ENCODE peak calls at places on chromosome 2, in nine cellular contexts. K, Z, J, I, O, B, L, D and Y are unnamed samples.

GRCh38 chr2:37291680-37292079 is 33.0 kb downstream of the PRKD3 start:
- DNase-seq in O (no peak), K (no peak), J (no peak), B (no peak), L (no peak), I (no peak), Z (no peak), D (no peak), Y (no peak)

GRCh38 chr2:112312821-112313220 is 37.4 kb downstream of the ZC3H6 start:
- DNase-seq in B (no peak), D (no peak), O (no peak), K (no peak), J (no peak), L (no peak), I (no peak), Z (no peak), Y (no peak)

GRCh38 chr2:202965810-202966454 is 48.7 kb upstream of the NBEAL1 start:
- DNase-seq in K (no peak), O (peak), J (peak), I (peak), L (peak), Z (no peak), D (no peak), B (no peak), Y (no peak)

GRCh38 chr2:70089946-70090523 is 2.8 kb downstream of the PCBP1 start:
- DNase-seq in L (no peak), O (no peak), D (no peak), Z (no peak), I (peak), B (no peak), J (no peak), K (no peak), Y (no peak)

GRCh38 chr2:16278421-16279200 is 338.3 kb downstream of the MYCN start:
- DNase-seq in B (no peak), L (no peak), Z (no peak), D (no peak), O (no peak), K (no peak), J (no peak), I (no peak), Y (no peak)

GRCh38 chr2:231463698-231464575 is at the start of gene NCL:
- DNase-seq in B (peak), Z (peak), K (peak), J (peak), D (peak), L (peak), O (peak), I (peak), Y (peak)

GRCh38 chr2:156110890-156111289 is 221.6 kb downstream of the NR4A2 start:
- DNase-seq in Z (no peak), B (peak), K (peak), J (no peak), I (peak), D (peak), O (peak), L (no peak), Y (no peak)

GRCh38 chr2:95390881-95391321 is 11.6 kb upstream of the FAHD2A start:
- DNase-seq in O (no peak), I (no peak), B (no peak), Z (peak), J (no peak), K (no peak), D (no peak), L (no peak), Y (peak)

GRCh38 chr2:136297974-136298373 is 180.0 kb upstream of the CXCR4 start:
- DNase-seq in O (no peak), J (no peak), L (no peak), K (no peak), Z (no peak), D (no peak), I (no peak), B (no peak), Y (no peak)

GRCh38 chr2:58533376-58533775 is 292.3 kb upstream of the FANCL start:
- DNase-seq in K (no peak), D (no peak), L (no peak), J (no peak), I (no peak), Z (no peak), B (no peak), O (no peak), Y (no peak)

GRCh38 chr2:111617804-111618576 is 266.0 kb downstream of the ANAPC1 start:
- DNase-seq in L (no peak), I (peak), K (no peak), Z (no peak), B (no peak), O (peak), D (no peak), J (no peak), Y (no peak)

GRCh38 chr2:203412555-203413331 is 84.5 kb downstream of the ABI2 start:
- DNase-seq in D (no peak), Z (no peak), J (no peak), I (no peak), O (no peak), K (no peak), L (no peak), B (no peak), Y (no peak)

GRCh38 chr2:71700041-71700879 is 246.9 kb downstream of the DYSF start:
- DNase-seq in B (no peak), I (no peak), O (no peak), J (no peak), K (no peak), L (no peak), Z (peak), D (no peak), Y (peak)

GRCh38 chr2:71702071-71702970 is 249.0 kb downstream of the DYSF start:
- DNase-seq in K (no peak), B (no peak), O (no peak), Z (peak), L (no peak), J (no peak), I (no peak), D (no peak), Y (peak)

GRCh38 chr2:71699428-71699827 is 246.1 kb downstream of the DYSF start:
- DNase-seq in L (no peak), Z (peak), D (no peak), I (no peak), B (no peak), K (no peak), O (no peak), J (no peak), Y (no peak)

GRCh38 chr2:71702971-71703898 is 249.9 kb downstream of the DYSF start:
- DNase-seq in J (no peak), L (no peak), D (no peak), O (no peak), K (no peak), B (no peak), I (no peak), Z (peak), Y (no peak)

GRCh38 chr2:71700880-71701397 is 247.6 kb downstream of the DYSF start:
- DNase-seq in O (no peak), Z (peak), J (no peak), I (no peak), L (no peak), K (peak), D (no peak), B (no peak), Y (peak)
- TF ChIP-seq POLR2AphosphoS5 in O (no peak), Z (no peak), J (no peak), I (no peak), L (no peak), K (no peak), D (no peak), B (no peak), Y (peak)

GRCh38 chr2:200814917-200815316 is 3.2 kb downstream of the BZW1 start:
- DNase-seq in O (no peak), B (no peak), D (no peak), L (no peak), K (no peak), Z (no peak), I (no peak), J (no peak), Y (no peak)

DNA sequence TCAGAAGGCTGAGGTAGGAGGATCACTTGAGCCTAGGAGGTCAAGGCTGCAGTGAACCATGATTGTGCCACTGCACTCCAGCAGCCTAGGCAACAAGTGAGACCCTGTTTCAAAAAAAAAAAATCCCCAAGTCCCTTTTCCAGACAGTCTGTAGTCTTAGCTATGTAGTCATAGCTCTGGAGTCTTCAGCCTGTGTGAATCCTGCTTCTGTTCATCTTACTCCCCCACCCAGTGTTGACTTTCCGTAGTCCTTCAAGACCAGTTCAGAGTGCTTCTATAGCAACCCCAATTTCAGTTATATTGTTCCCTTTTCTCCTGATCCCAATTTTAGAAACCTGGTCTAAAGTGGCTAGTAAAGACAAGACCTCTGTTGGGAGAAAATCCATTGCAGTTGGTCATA is 8.9 kb downstream of the BZW1 start:
- DNase-seq in L (no peak), K (no peak), I (no peak), J (no peak), O (no peak), Z (no peak), B (no peak), D (no peak), Y (no peak)
- TF ChIP-seq POLR2AphosphoS5 in L (peak), K (no peak), I (no peak), J (no peak), O (no peak), Z (no peak), B (no peak), D (no peak), Y (no peak)

GRCh38 chr2:46317092-46317486 is 19.9 kb downstream of the EPAS1 start:
- DNase-seq in L (no peak), K (no peak), I (no peak), O (no peak), B (no peak), D (no peak), Z (no peak), J (no peak), Y (no peak)

GRCh38 chr2:46313063-46313462 is 15.9 kb downstream of the EPAS1 start:
- DNase-seq in D (no peak), J (no peak), K (no peak), B (no peak), Z (no peak), L (no peak), I (no peak), O (no peak), Y (no peak)

GRCh38 chr2:46318579-46319460 is 21.6 kb downstream of the EPAS1 start:
- DNase-seq in B (no peak), J (no peak), O (no peak), L (no peak), Z (no peak), I (no peak), D (no peak), K (no peak), Y (no peak)

GRCh38 chr2:46314065-46314835 is 17.0 kb downstream of the EPAS1 start:
- DNase-seq in D (no peak), B (no peak), J (no peak), K (no peak), I (no peak), L (no peak), O (no peak), Z (no peak), Y (no peak)

GRCh38 chr2:46315103-46315890 is 18.1 kb downstream of the EPAS1 start:
- DNase-seq in Z (peak), L (no peak), J (peak), O (peak), I (no peak), B (peak), D (peak), K (peak), Y (peak)
- TF ChIP-seq POLR2AphosphoS5 in Z (peak), L (no peak), J (no peak), O (peak), I (no peak), B (peak), D (peak), K (peak), Y (peak)

DNA sequence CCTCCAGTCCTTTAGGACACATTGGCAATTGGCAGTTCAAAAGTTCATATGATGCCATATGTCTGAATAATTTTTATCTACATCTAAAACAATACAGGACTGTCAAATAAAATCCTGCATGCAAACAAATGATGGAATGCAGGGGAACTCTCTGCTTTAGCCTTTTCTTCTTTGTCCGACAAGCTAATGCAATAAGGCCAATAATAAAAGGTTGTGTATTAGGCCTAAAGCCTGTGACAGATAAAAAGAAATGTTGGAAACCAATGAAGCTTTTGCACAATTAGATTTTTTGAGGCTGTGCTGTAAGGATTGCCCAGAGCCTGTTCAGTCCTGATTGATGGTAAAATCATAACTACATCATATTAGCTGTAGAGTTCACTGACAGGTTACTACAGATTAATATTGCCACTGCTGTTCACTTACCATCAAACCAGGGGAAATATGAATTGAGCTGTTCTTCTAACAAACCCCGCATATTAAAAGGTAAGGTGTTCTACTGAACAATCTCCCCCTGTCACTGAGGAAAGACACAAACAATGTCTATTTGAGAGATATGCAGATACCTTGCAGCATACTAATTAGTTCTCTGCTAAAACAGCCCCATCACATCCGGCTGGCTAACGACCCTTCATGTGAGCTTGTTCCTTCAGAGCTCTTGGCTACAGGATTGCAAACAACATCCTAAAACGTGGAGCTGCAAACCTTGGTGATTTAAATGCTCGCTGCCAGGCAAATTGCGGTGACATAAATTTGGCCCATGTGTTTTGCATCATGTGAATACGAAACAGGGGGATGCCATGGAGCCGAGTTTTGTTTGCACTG is 305.4 kb downstream of the MTX2 start:
- DNase-seq in Z (no peak), B (no peak), D (peak), K (no peak), I (no peak), L (no peak), J (no peak), O (no peak), Y (no peak)
- TF ChIP-seq POLR2AphosphoS5 in Z (no peak), B (no peak), D (peak), K (no peak), I (no peak), L (no peak), J (no peak), O (no peak), Y (no peak)

DNA sequence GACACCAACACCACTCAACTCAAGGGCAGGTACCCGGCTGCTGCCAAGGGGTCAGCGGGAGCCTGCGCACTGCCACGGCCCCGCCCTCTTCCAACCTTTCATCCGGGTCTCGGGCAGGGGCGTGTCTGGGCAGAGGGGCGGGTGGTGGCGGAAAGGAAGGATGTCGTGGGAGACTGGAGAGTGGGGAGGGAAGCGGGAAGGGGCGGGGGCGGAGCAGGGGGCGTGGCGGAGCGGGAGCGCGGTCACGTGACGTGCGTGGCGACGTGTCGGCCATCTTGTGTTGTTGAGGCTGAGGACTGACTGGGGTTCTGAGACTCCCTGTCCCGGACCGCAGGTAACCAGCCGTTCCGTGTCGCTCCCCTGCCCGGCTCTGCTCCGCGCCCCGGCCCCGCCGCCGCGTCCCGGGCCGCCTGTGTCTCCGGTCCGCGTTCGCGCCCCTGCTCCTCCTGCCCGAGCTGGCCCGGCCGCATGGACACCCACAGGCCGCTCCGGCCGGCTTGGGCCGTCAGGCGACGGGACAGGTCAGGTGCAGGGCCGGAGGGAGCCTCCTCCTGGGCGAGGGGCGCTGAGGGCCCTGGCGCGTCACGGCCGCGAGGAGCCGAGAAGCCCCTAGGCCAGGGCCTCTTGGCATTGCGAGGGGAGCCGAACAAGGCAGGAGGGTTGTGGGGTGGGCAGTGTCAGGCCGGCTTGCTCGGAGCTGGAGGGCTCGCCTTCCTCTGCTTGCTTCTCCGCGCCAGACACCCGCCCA is at the start of gene GIGYF2:
- DNase-seq in J (peak), D (peak), Z (peak), K (peak), I (peak), O (peak), L (peak), B (peak), Y (peak)
- TF ChIP-seq POLR2AphosphoS5 in J (peak), D (peak), Z (peak), K (peak), I (peak), O (peak), L (peak), B (peak), Y (peak)

DNA sequence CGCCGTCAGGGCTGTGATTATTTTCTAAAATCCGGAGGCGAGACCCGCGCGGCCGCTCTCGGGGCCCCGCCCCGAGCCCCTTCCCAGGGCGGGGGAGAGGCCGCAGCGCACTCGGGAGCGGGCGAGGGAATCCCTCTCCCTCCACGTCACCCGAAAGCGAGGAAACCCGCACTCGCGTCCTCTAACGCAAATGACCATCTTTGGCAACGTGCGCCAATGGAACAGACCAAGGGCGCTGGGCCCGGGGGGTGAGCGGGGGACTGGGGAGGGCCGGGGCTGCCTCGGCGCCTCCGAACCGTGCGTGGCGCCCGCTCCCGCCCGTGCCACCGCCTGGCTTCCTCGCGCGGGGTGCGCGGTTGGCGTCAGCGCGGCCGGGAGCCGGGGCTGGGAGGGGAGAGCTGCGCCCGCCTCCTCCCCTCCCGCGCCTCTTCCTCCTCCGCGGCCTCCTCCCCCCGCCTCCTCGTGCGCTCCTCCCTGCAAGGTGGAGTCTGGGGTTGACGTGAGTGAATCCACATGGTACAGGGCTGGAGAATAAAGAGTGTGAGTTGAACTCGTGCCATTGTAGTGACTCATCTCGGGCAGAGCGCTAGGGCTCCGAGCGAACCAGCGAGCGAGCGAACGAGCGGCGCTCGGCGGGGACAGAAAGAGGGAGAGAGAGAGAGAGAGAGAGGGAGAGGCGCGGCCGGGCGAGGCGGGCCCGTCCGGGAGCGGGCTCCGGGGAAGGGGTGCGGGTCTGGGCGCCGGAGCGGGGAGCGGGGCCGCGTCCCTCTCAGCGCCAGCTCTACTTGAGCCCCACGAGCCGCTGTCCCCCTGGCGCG is at the start of gene FOSL2:
- DNase-seq in Z (peak), J (peak), I (peak), L (peak), B (peak), K (peak), D (peak), O (peak), Y (peak)
- TF ChIP-seq POLR2AphosphoS5 in Z (peak), J (peak), I (peak), L (peak), B (peak), K (peak), D (peak), O (peak), Y (peak)

DNA sequence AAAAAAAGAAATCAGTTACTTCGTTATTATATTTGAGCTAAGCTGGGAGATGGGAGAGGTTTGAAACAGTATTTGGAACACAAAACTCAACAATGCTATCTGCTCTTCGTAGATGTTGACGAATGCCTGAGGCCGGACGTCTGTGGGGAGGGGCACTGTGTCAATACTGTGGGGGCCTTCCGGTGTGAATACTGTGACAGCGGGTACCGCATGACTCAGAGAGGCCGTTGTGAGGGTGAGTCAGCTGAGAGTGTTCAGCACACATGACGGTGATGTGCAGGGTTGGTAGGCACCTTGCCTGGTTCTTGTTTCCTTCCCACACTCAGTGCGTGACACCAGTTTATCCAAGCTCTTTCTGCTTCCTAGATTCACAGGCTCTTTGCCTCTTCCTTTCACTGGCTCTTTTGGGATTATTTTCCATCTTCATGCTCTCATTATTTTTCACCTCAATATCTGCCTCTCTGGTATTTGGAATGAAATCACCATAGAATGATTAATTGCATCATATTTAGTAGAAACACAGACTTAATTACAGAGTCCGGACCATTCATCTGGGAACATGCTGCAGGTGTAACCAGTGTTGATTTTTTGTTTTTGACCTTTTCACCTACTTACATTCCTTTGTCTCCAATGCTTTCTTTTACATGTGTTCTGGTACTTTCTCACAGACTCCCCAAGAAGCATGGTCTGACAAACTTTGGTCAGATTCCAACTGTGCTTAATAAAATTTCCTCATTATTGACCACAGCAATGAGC is 200.6 kb upstream of the RASGRP3 start:
- DNase-seq in Z (no peak), L (no peak), D (peak), O (peak), I (no peak), J (peak), B (peak), K (no peak), Y (peak)
- TF ChIP-seq POLR2AphosphoS5 in Z (no peak), L (no peak), D (peak), O (no peak), I (no peak), J (no peak), B (peak), K (no peak), Y (peak)

GRCh38 chr2:64361151-64361938 is 92.6 kb upstream of the LGALSL start:
- DNase-seq in J (no peak), I (no peak), B (no peak), Z (no peak), O (no peak), L (no peak), D (no peak), K (no peak), Y (no peak)

GRCh38 chr2:64363140-64363539 is 90.8 kb upstream of the LGALSL start:
- DNase-seq in I (no peak), L (no peak), O (no peak), K (no peak), Z (no peak), B (no peak), D (no peak), J (no peak), Y (no peak)

GRCh38 chr2:64362562-64363026 is 91.4 kb upstream of the LGALSL start:
- DNase-seq in O (peak), L (no peak), I (no peak), B (peak), Z (no peak), K (peak), J (no peak), D (no peak), Y (no peak)

GRCh38 chr2:64359176-64359891 is 94.6 kb upstream of the LGALSL start:
- DNase-seq in J (no peak), O (no peak), K (no peak), I (no peak), D (no peak), B (no peak), L (no peak), Z (no peak), Y (no peak)

GRCh38 chr2:64359892-64360657 is 93.9 kb upstream of the LGALSL start:
- DNase-seq in O (peak), L (no peak), K (peak), D (no peak), Z (no peak), I (no peak), B (peak), J (peak), Y (peak)
- TF ChIP-seq POLR2AphosphoS5 in O (no peak), L (no peak), K (peak), D (no peak), Z (peak), I (no peak), B (peak), J (no peak), Y (no peak)